ENCODE peak calls at places on chromosomes 16 and 17, in seven cellular contexts. H, W, U, F, K, E and A are unnamed samples.
A peak's percentile ranks its signal among the peaks of the same experiment; 100 is the strongest.

GRCh38 chr17:41977991-41978390 is 11.4 kb downstream of the CNP start:
- DNase-seq in W (peak; percentile 50), H (no peak), K (no peak), U (no peak), F (no peak), E (peak; percentile 45), A (no peak)

GRCh38 chr17:627051-627450 is 87.6 kb downstream of the VPS53 start:
- DNase-seq in W (no peak), E (no peak), H (no peak), F (no peak), U (no peak), K (no peak), A (no peak)

GRCh38 chr17:37301288-37301687 is 74.5 kb upstream of the C17orf78 start:
- DNase-seq in E (no peak), K (no peak), F (no peak), W (no peak), U (no peak), H (no peak), A (no peak)

GRCh38 chr17:1275962-1276736 is 3.3 kb upstream of the TRARG1 start:
- DNase-seq in H (no peak), W (peak; percentile 47), U (peak; percentile 46), F (peak; percentile 59), K (no peak), E (peak; percentile 37), A (no peak)

GRCh38 chr16:67923414-67924127 is 8.1 kb downstream of the CTRL start:
- DNase-seq in F (no peak), H (peak; percentile 88), E (no peak), U (no peak), K (no peak), W (no peak), A (no peak)

GRCh38 chr17:8894673-8895578 is 27.5 kb upstream of the PIK3R6 start:
- DNase-seq in F (peak; percentile 79), U (peak; percentile 24), H (no peak), W (peak; percentile 55), E (peak; percentile 47), K (peak; percentile 7), A (no peak)

GRCh38 chr17:74758846-74759163 is 10.4 kb downstream of the NHERF1 start:
- DNase-seq in F (no peak), U (no peak), E (peak; percentile 29), K (no peak), H (no peak), W (no peak), A (no peak)

GRCh38 chr16:64409762-64410161 is 712.1 kb downstream of the CDH11 start:
- DNase-seq in W (peak; percentile 22), E (no peak), F (no peak), K (no peak), U (no peak), H (no peak), A (no peak)

GRCh38 chr16:495127-495748 is 32.3 kb upstream of the CAPN15 start:
- DNase-seq in E (peak; percentile 59), K (no peak), H (no peak), W (no peak), U (no peak), F (peak; percentile 78), A (no peak)

GRCh38 chr16:66003196-66003595 is 363.3 kb upstream of the CDH5 start:
- DNase-seq in U (no peak), E (no peak), F (no peak), H (no peak), K (no peak), W (no peak), A (no peak)

GRCh38 chr16:56514845-56515244 is 5.0 kb downstream of the BBS2 start:
- DNase-seq in H (no peak), E (no peak), U (no peak), F (no peak), W (no peak), K (no peak), A (no peak)

GRCh38 chr16:50318796-50319578 is 49.8 kb downstream of the BRD7 start:
- DNase-seq in U (no peak), F (no peak), E (no peak), K (no peak), H (no peak), W (no peak), A (no peak)

GRCh38 chr16:31131416-31131815 is 4.1 kb downstream of the PRSS8 start:
- DNase-seq in E (no peak), W (no peak), H (no peak), K (no peak), U (no peak), F (no peak), A (no peak)

GRCh38 chr17:35795007-35795870 is at the start of gene MMP28:
- DNase-seq in F (no peak), U (no peak), W (no peak), K (no peak), E (peak; percentile 47), H (no peak), A (peak; percentile 92)

GRCh38 chr17:14940946-14941280 is 324.2 kb downstream of the PMP22 start:
- DNase-seq in E (no peak), W (no peak), K (no peak), U (no peak), F (no peak), H (no peak), A (no peak)

GRCh38 chr17:80837711-80838110 is 153.9 kb upstream of the CHMP6 start:
- DNase-seq in E (no peak), U (no peak), W (no peak), H (no peak), F (no peak), K (no peak), A (no peak)

GRCh38 chr17:3040882-3041281 is 22.5 kb downstream of the OR1D5 start:
- DNase-seq in W (no peak), U (no peak), K (no peak), F (no peak), H (no peak), E (no peak), A (no peak)

GRCh38 chr17:64160378-64160777 is 30.4 kb upstream of the ERN1 start:
- DNase-seq in E (no peak), H (no peak), F (no peak), K (no peak), U (no peak), W (no peak), A (no peak)

GRCh38 chr16:16155234-16155633 is 68.1 kb downstream of the ABCC6 start:
- DNase-seq in H (no peak), E (no peak), K (no peak), F (no peak), W (no peak), U (no peak), A (no peak)

GRCh38 chr16:89584768-89585549 is 9.4 kb downstream of the CPNE7 start:
- DNase-seq in W (no peak), K (no peak), H (no peak), F (no peak), E (no peak), U (no peak), A (no peak)

GRCh38 chr17:61816538-61816937 is 46.8 kb downstream of the BRIP1 start:
- DNase-seq in K (no peak), H (no peak), F (no peak), W (no peak), U (no peak), E (no peak), A (no peak)

GRCh38 chr17:19955099-19955498 is 22.5 kb downstream of the AKAP10 start:
- DNase-seq in K (no peak), U (no peak), H (no peak), E (no peak), W (no peak), F (no peak), A (no peak)

GRCh38 chr16:13961099-13961811 is 41.3 kb downstream of the ERCC4 start:
- DNase-seq in F (no peak), E (peak; percentile 32), H (no peak), K (no peak), U (no peak), W (no peak), A (no peak)

GRCh38 chr17:56313201-56313600 is 159.9 kb downstream of the ANKFN1 start:
- DNase-seq in U (no peak), H (no peak), K (no peak), F (no peak), E (no peak), W (no peak), A (no peak)

GRCh38 chr17:62704381-62704971 is 77.0 kb downstream of the MRC2 start:
- DNase-seq in E (no peak), H (no peak), W (peak; percentile 60), F (no peak), U (no peak), K (no peak), A (peak; percentile 66)

GRCh38 chr17:51430581-51430980 is 170.2 kb downstream of the UTP18 start:
- DNase-seq in E (no peak), F (no peak), W (no peak), U (no peak), H (no peak), K (no peak), A (no peak)

GRCh38 chr16:50708373-50709060 is 15.1 kb downstream of the NOD2 start:
- DNase-seq in K (no peak), F (no peak), W (no peak), E (no peak), U (no peak), H (no peak), A (peak; percentile 39)

GRCh38 chr17:51683291-51683690 is 422.9 kb downstream of the UTP18 start:
- DNase-seq in U (no peak), F (no peak), K (no peak), W (no peak), H (no peak), E (no peak), A (no peak)

GRCh38 chr17:48261297-48261880 is 153.8 kb downstream of the SNX11 start:
- DNase-seq in W (no peak), H (peak; percentile 9), U (no peak), F (peak; percentile 19), E (peak; percentile 76), K (no peak), A (no peak)